ENCODE peak calls at places on chromosomes 11 and 22, in nine cellular contexts. C is breast epithelium, Q is GM23338, L is transverse colon, U is K562, B is HepG2, S is GM12878, Z is SK-N-SH, O is endothelial cell of umbilical vein. F is an unnamed sample.

GRCh38 chr11:93573184-93573583 is 30.0 kb upstream of the SMCO4 start:
- DNase-seq in B (no peak), L (no peak), O (no peak), Q (no peak), C (no peak), S (no peak), U (no peak), Z (no peak), F (no peak)

GRCh38 chr11:20057055-20057943 is 103.0 kb downstream of the DBX1 start:
- DNase-seq in L (no peak), C (no peak), O (no peak), U (no peak), Q (no peak), B (no peak), Z (peak; percentile 60), S (no peak), F (no peak)

GRCh38 chr22:47196881-47197701 is 434.6 kb downstream of the TBC1D22A start:
- DNase-seq in Q (no peak), C (no peak), S (no peak), B (no peak), U (no peak), O (no peak), Z (no peak), L (no peak), F (peak; percentile 46)

GRCh38 chr22:22348815-22349454 is 104.3 kb downstream of the VPREB1 start:
- DNase-seq in Z (no peak), L (no peak), B (no peak), S (no peak), C (no peak), Q (no peak), O (no peak), U (no peak), F (no peak)

GRCh38 chr11:72616655-72617054 is 57.6 kb downstream of the PDE2A start:
- DNase-seq in Z (no peak), O (no peak), Q (no peak), S (no peak), L (no peak), U (no peak), B (no peak), C (no peak), F (no peak)

GRCh38 chr11:86570020-86570419 is 102.4 kb downstream of the ME3 start:
- DNase-seq in Z (no peak), L (no peak), B (no peak), C (no peak), O (peak; percentile 27), U (no peak), Q (no peak), S (no peak), F (no peak)

GRCh38 chr22:36225333-36225922 is 13.9 kb downstream of the APOL2 start:
- DNase-seq in L (no peak), C (no peak), O (no peak), Q (no peak), U (no peak), Z (no peak), B (no peak), S (no peak), F (no peak)

GRCh38 chr11:12088047-12088481 is 22.3 kb upstream of the MICAL2 start:
- DNase-seq in S (no peak), Q (no peak), B (no peak), U (peak; percentile 42), C (peak; percentile 69), Z (no peak), L (peak; percentile 61), O (peak; percentile 74), F (peak; percentile 77)

GRCh38 chr22:49972163-49973017 is 11.8 kb downstream of the PIM3 start:
- DNase-seq in O (no peak), C (peak; percentile 34), Z (peak; percentile 48), U (peak; percentile 22), L (no peak), B (no peak), Q (no peak), S (no peak), F (peak; percentile 70)

GRCh38 chr11:120467627-120468026 is 43.9 kb upstream of the GRIK4 start:
- DNase-seq in S (no peak), Q (no peak), C (no peak), B (no peak), U (no peak), L (no peak), O (no peak), Z (no peak), F (no peak)

DNA sequence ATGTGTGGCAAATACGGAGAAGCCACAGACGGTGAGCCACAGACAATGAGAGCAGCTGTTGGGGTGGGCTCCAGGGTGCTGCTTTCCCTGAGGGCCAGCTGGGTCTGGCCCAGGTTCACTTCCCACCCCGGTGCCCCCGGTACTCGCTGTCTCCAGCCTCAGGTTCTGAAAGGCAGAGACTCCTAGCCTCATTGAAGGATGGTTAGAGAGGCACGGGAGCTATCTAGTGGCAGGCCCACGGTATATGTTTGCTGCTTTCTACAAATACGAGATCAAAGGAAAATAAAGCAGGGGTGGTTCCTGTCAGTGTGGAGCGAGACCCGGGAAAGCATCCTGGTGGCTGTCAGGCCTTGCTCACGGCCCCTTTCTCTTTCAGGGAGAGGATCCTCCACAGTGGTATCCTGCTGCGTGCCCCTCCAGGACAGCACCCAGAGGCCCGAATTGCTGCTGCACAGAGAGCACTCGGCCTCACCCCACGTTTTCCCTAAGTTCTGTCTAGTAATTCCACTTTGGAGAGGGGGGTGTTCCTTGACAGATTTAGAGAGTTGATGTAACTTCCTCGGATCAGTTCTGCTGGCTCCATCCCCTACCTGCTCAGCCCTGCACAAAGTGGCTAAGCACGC is 3.0 kb downstream of the TMEM80 start:
- DNase-seq in C (no peak), Z (no peak), U (no peak), O (no peak), Q (no peak), B (no peak), L (no peak), S (no peak), F (no peak)
- H3K4me1 ChIP-seq in C (peaks cover 9% of the 10 kb centered on the region), Z (peaks cover 5% of the 10 kb centered on the region), U (peaks cover 52% of the 10 kb centered on the region), O (peaks cover 7% of the 10 kb centered on the region), Q (peaks cover 13% of the 10 kb centered on the region), B (peaks cover 70% of the 10 kb centered on the region), L (peaks cover 52% of the 10 kb centered on the region), S (peaks cover 12% of the 10 kb centered on the region), F (peaks cover 42% of the 10 kb centered on the region)

GRCh38 chr11:62832346-62833234 is at the start of gene TEX54:
- DNase-seq in Q (no peak), B (no peak), L (peak; percentile 43), O (no peak), S (no peak), C (peak; percentile 59), U (no peak), Z (no peak), F (peak; percentile 75)
- H3K36me3 ChIP-seq in Q (peaks cover 21% of the 10 kb centered on the region), B (peaks cover 19% of the 10 kb centered on the region), L (peaks cover 7% of the 10 kb centered on the region), O (peaks cover 13% of the 10 kb centered on the region), S (peaks cover 15% of the 10 kb centered on the region), C (no peaks in the 10 kb centered on the region), U (peaks cover 63% of the 10 kb centered on the region), Z (peaks cover 34% of the 10 kb centered on the region), F (peaks cover 7% of the 10 kb centered on the region)

DNA sequence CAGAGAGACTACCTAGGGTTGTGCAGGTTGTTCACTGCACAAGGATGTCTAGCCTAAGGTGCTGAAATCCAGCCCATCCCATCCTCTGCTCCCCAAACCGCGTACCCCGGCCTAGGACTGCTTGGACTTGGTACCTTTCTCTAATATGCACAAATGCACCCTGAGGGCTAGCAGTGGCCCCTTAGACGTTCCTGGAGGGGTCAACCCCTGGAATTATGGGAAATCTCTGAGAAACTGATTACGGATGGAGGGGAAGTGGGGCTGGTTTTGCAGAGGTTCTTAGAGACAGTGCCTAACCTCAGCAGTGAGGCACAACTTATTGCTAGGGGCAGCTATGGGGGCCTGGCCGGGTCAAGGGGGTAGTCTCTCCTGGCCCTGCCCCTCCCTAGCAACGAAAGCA is 2.5 kb downstream of the C11orf68 start:
- DNase-seq in Z (no peak), L (no peak), S (no peak), B (no peak), C (no peak), Q (no peak), U (no peak), O (no peak), F (no peak)
- TF ChIP-seq POLR2AphosphoS5 in Z (no peak), L (no peak), S (no peak), B (no peak), C (no peak), Q (no peak), U (no peak), O (no peak), F (no peak)

GRCh38 chr11:6414874-6415328 is 4.0 kb downstream of the APBB1 start:
- DNase-seq in C (no peak), U (no peak), Q (no peak), S (no peak), O (no peak), B (no peak), Z (no peak), L (no peak), F (no peak)
- H3K4me1 ChIP-seq in C (peaks cover 3% of the 10 kb centered on the region), U (peaks cover 22% of the 10 kb centered on the region), Q (peaks cover 7% of the 10 kb centered on the region), S (peaks cover 8% of the 10 kb centered on the region), O (peaks cover 10% of the 10 kb centered on the region), B (peaks cover 10% of the 10 kb centered on the region), Z (no peaks in the 10 kb centered on the region), L (peaks cover 21% of the 10 kb centered on the region), F (peaks cover 37% of the 10 kb centered on the region)

GRCh38 chr22:19514831-19515565 is 9.2 kb downstream of the CLDN5 start:
- DNase-seq in U (no peak), Q (no peak), C (no peak), B (no peak), Z (no peak), O (no peak), L (no peak), S (no peak), F (no peak)

GRCh38 chr22:19516378-19517170 is 7.6 kb downstream of the CLDN5 start:
- DNase-seq in C (no peak), O (no peak), Z (no peak), U (no peak), B (no peak), L (no peak), Q (no peak), S (no peak), F (no peak)

GRCh38 chr22:19510919-19511341 is 13.3 kb downstream of the CLDN5 start:
- DNase-seq in S (no peak), Q (no peak), C (no peak), U (no peak), Z (no peak), O (no peak), L (no peak), B (no peak), F (no peak)

GRCh38 chr22:19515654-19516377 is 8.4 kb downstream of the CLDN5 start:
- DNase-seq in O (no peak), Q (no peak), L (no peak), S (no peak), C (no peak), Z (no peak), B (no peak), U (peak; percentile 47), F (no peak)

GRCh38 chr22:19513823-19514222 is 10.4 kb downstream of the CLDN5 start:
- DNase-seq in B (no peak), S (no peak), O (no peak), L (no peak), Q (no peak), Z (no peak), U (no peak), C (no peak), F (no peak)
- H3K36me3 ChIP-seq in B (peaks cover 6% of the 10 kb centered on the region), S (peaks cover 12% of the 10 kb centered on the region), O (no peaks in the 10 kb centered on the region), L (no peaks in the 10 kb centered on the region), Q (no peaks in the 10 kb centered on the region), Z (peaks cover 7% of the 10 kb centered on the region), U (peaks cover 99% of the 10 kb centered on the region), C (no peaks in the 10 kb centered on the region), F (no peaks in the 10 kb centered on the region)

GRCh38 chr11:17588721-17589120 is 41.7 kb downstream of the OTOG start:
- DNase-seq in O (no peak), Q (no peak), C (no peak), U (no peak), Z (no peak), B (no peak), L (no peak), S (no peak), F (no peak)
- TF ChIP-seq POLR2AphosphoS5 in O (no peak), Q (no peak), C (no peak), U (no peak), Z (no peak), B (no peak), L (no peak), S (no peak), F (no peak)